ENCODE peak calls at places on chromosomes 6 and 20, in seven cellular contexts. Q, O, T, N, M, L and G are unnamed samples.

GRCh38 chr6:118542184-118542952 is 5.7 kb upstream of the PLN start:
- DNase-seq in M (no peak), N (no peak), O (no peak), Q (no peak), L (no peak), T (peak), G (no peak)

GRCh38 chr6:169864148-169865030 is 113.0 kb downstream of the ERMARD start:
- DNase-seq in N (no peak), L (no peak), O (peak), Q (peak), T (no peak), M (peak), G (no peak)

GRCh38 chr6:3427740-3428085 is 29.1 kb downstream of the SLC22A23 start:
- DNase-seq in Q (peak), O (peak), T (no peak), N (no peak), L (no peak), M (peak), G (no peak)

GRCh38 chr6:88891135-88891845 is 72.1 kb downstream of the RNGTT start:
- DNase-seq in O (no peak), N (no peak), Q (no peak), T (no peak), L (no peak), M (no peak), G (no peak)

GRCh38 chr20:23626040-23626620 is 11.6 kb downstream of the CST3 start:
- DNase-seq in O (peak), Q (no peak), N (no peak), L (no peak), M (peak), T (no peak), G (no peak)

GRCh38 chr20:40897177-40897700 is 131.4 kb upstream of the TOP1 start:
- DNase-seq in Q (no peak), L (no peak), T (peak), M (no peak), N (no peak), O (no peak), G (no peak)

GRCh38 chr20:23118144-23118543 is 32.0 kb upstream of the CD93 start:
- DNase-seq in L (no peak), Q (no peak), M (no peak), T (no peak), O (no peak), N (no peak), G (no peak)

GRCh38 chr20:48184229-48184628 is 398.9 kb upstream of the SULF2 start:
- DNase-seq in M (no peak), T (no peak), N (no peak), Q (no peak), O (no peak), L (no peak), G (no peak)

GRCh38 chr6:63759605-63760004 is 124.0 kb downstream of the PHF3 start:
- DNase-seq in O (no peak), T (no peak), N (no peak), M (no peak), L (no peak), Q (no peak), G (no peak)

GRCh38 chr6:96787846-96788580 is 49.3 kb downstream of the GPR63 start:
- DNase-seq in L (no peak), Q (no peak), N (no peak), T (no peak), M (no peak), O (no peak), G (no peak)

GRCh38 chr20:7038029-7038428 is 270.5 kb downstream of the BMP2 start:
- DNase-seq in L (no peak), M (no peak), Q (no peak), T (no peak), N (no peak), O (no peak), G (peak)

GRCh38 chr20:1212607-1213396 is 9.5 kb downstream of the C20orf202 start:
- DNase-seq in T (peak), M (peak), Q (peak), O (peak), L (peak), N (peak), G (peak)

GRCh38 chr6:41954668-41955067 is 13.1 kb upstream of the CCND3 start:
- DNase-seq in O (no peak), N (no peak), T (no peak), L (no peak), M (no peak), Q (no peak), G (no peak)

GRCh38 chr6:148968636-148969270 is 221.9 kb downstream of the UST start:
- DNase-seq in T (no peak), O (no peak), L (no peak), M (no peak), N (no peak), Q (no peak), G (no peak)

GRCh38 chr6:110596354-110596753 is 119.9 kb upstream of the SLC22A16 start:
- DNase-seq in O (no peak), T (no peak), M (peak), L (no peak), Q (no peak), N (no peak), G (no peak)

GRCh38 chr20:61184194-61184593 is 67.9 kb upstream of the CDH4 start:
- DNase-seq in O (no peak), N (no peak), T (no peak), L (no peak), M (no peak), Q (no peak), G (no peak)

GRCh38 chr6:106688177-106688951 is 59.0 kb downstream of the QRSL1 start:
- DNase-seq in N (no peak), M (no peak), Q (peak), O (no peak), T (no peak), L (no peak), G (no peak)

GRCh38 chr20:11193241-11193640 is 519.4 kb upstream of the JAG1 start:
- DNase-seq in M (no peak), O (no peak), Q (no peak), L (no peak), N (no peak), T (peak), G (no peak)

GRCh38 chr6:34243901-34244884 is 4.6 kb downstream of the SMIM29 start:
- DNase-seq in O (peak), T (peak), Q (peak), L (no peak), N (peak), M (peak), G (peak)

GRCh38 chr6:144809120-144809519 is 524.0 kb downstream of the UTRN start:
- DNase-seq in T (no peak), M (no peak), Q (no peak), O (no peak), L (no peak), N (no peak), G (no peak)

GRCh38 chr6:27297484-27297856 is 14.6 kb downstream of the POM121L2 start:
- DNase-seq in M (no peak), N (no peak), L (no peak), O (no peak), Q (no peak), T (no peak), G (no peak)
- H3K4me3 ChIP-seq in M (no peak), N (no peak), L (no peak), O (no peak), Q (no peak), T (no peak), G (peak)

DNA sequence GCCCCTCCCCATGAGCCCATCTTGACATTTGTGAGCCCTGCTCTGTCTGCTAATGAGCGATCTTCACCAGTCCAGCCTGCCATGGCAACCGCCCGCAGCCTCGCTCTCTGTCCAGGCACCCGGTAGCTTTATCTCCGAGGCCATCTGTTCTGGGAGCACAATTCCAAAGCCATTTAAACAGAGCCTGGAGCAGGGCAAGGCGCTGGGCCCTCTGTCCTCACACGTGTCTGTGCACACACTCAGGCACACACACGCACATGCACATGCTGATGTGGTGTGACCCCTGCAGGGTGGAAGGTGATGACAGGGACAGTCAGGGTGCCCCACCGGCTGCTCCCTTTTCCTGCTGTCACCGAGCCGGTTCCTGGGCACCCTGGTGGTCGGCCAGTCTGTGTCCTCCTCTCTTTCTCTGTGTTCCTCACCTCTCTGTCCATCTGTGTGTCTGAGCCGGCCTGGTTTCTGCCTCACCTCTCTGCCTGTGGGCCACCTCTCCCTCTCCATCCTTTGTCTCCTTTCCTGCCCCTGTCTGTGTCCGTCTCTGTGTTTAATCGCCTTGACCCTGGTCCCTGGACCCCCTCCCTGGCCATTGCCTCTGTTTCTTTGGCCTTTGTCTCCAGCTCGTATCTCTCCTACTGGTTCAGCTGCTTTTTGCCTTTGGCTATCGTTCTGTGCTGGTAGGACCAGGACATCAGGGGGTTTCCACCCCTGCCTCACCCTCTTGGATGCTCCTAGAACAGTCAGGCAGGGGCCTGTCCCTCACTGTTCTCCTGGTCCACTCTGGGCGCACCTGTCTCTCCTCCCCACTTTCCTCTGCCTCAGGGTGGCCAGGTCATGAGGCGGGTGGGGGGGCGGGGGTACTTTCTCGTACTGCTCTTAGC is 8.8 kb upstream of the MYT1 start:
- DNase-seq in M (no peak), Q (no peak), N (peak), L (no peak), T (no peak), O (no peak), G (no peak)
- TF ChIP-seq CTCF in M (no peak), Q (no peak), N (no peak), L (no peak), T (no peak), O (no peak), G (no peak)

GRCh38 chr6:28634406-28634757 is 108.7 kb downstream of the GPX5 start:
- DNase-seq in O (no peak), T (no peak), M (no peak), L (no peak), Q (no peak), N (no peak), G (no peak)

GRCh38 chr6:28633445-28634215 is 107.9 kb downstream of the GPX5 start:
- DNase-seq in M (no peak), O (no peak), L (no peak), T (no peak), Q (no peak), N (no peak), G (no peak)

GRCh38 chr6:28635547-28636158 is 110.0 kb downstream of the GPX5 start:
- DNase-seq in M (no peak), Q (peak), L (no peak), O (no peak), T (no peak), N (no peak), G (no peak)

GRCh38 chr6:28632326-28632851 is 106.7 kb downstream of the GPX5 start:
- DNase-seq in L (no peak), T (no peak), N (no peak), Q (no peak), O (no peak), M (no peak), G (no peak)

GRCh38 chr6:28634758-28635546 is 109.3 kb downstream of the GPX5 start:
- DNase-seq in T (no peak), M (no peak), O (no peak), Q (peak), N (no peak), L (no peak), G (no peak)
- H3K4me3 ChIP-seq in T (peak), M (peak), O (peak), Q (peak), N (peak), L (no peak), G (peak)

GRCh38 chr6:11325431-11325830 is 93.0 kb upstream of the NEDD9 start:
- DNase-seq in Q (no peak), M (no peak), T (no peak), N (no peak), O (no peak), L (no peak), G (no peak)
- TF ChIP-seq CTCF in Q (no peak), M (no peak), T (no peak), N (no peak), O (no peak), L (no peak), G (no peak)

GRCh38 chr6:165060636-165061190 is 248.7 kb downstream of the C6orf118 start:
- DNase-seq in N (no peak), L (no peak), O (no peak), T (peak), M (no peak), Q (no peak), G (no peak)

GRCh38 chr6:165052561-165053500 is 256.6 kb downstream of the C6orf118 start:
- DNase-seq in M (no peak), O (no peak), N (no peak), L (no peak), T (no peak), Q (no peak), G (no peak)

GRCh38 chr6:165055231-165055630 is 254.2 kb downstream of the C6orf118 start:
- DNase-seq in L (no peak), M (no peak), T (no peak), Q (no peak), N (no peak), O (no peak), G (no peak)

GRCh38 chr6:165059032-165059431 is 250.4 kb downstream of the C6orf118 start:
- DNase-seq in O (no peak), N (no peak), Q (no peak), T (no peak), L (no peak), M (no peak), G (peak)

GRCh38 chr6:165056292-165056691 is 253.1 kb downstream of the C6orf118 start:
- DNase-seq in N (no peak), M (no peak), Q (no peak), O (no peak), T (no peak), L (no peak), G (no peak)
- H3K4me3 ChIP-seq in N (no peak), M (no peak), Q (no peak), O (no peak), T (no peak), L (no peak), G (no peak)

DNA sequence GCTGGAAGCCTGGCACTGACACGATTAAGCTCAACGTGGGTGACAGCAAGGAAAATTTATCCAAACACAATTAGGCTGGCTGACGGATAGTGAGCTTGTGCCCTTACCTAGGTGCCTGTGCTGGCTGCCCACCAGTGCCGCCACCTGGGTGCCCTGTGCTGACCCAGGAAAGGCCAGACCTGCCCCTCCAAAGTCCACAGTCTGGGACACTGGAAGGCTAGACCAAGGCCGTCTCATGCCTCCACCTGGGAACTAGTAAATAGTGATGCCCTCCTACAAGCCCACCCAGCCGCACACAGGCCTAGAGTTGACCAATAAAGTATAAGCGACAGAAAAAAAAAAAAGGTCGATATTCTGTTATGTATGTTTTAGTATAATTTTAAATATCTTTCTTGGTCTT is 142.6 kb upstream of the MCHR2 start:
- DNase-seq in N (no peak), L (no peak), Q (no peak), M (no peak), T (no peak), O (no peak), G (no peak)
- TF ChIP-seq CTCF in N (no peak), L (no peak), Q (no peak), M (no peak), T (no peak), O (no peak), G (no peak)

GRCh38 chr6:159254186-159254585 is 85.0 kb downstream of the FNDC1 start:
- DNase-seq in O (no peak), L (no peak), M (no peak), Q (no peak), T (peak), N (no peak), G (no peak)

GRCh38 chr6:159250633-159251032 is 81.4 kb downstream of the FNDC1 start:
- DNase-seq in O (no peak), T (no peak), L (no peak), Q (no peak), N (no peak), M (no peak), G (no peak)

GRCh38 chr6:159256128-159256527 is 86.9 kb downstream of the FNDC1 start:
- DNase-seq in M (no peak), O (no peak), T (no peak), L (no peak), N (no peak), Q (no peak), G (no peak)

GRCh38 chr6:159255434-159255951 is 86.3 kb downstream of the FNDC1 start:
- DNase-seq in Q (no peak), M (no peak), T (no peak), O (no peak), N (no peak), L (no peak), G (no peak)

DNA sequence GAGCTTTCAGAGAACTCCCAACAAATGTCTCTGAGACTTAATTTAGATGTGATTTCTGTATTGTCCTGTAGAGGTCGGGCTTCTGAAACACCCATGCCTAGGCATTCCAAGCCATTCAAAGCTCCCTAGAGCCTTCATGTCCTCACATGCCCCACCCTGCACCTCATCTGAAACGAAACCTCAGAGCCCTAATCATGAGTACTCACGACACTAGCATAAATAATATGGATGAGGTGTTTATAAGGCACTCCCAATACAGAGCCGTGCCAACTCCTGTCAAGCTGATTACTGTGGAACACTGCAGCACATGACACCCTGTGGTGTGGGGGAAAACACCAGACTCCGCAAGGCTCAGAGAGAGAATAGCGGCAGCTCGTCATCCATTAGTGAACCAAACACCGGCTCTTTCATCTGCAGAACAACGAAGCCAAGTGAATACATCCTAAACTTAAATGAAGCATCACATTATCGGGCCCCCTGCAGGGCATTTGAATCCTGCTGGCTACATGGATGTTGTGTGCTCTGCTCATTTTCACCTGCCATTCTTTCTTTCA is 83.8 kb downstream of the FNDC1 start:
- DNase-seq in N (no peak), M (no peak), O (no peak), Q (peak), L (no peak), T (no peak), G (peak)
- H3K4me3 ChIP-seq in N (no peak), M (no peak), O (no peak), Q (no peak), L (no peak), T (no peak), G (peak)

DNA sequence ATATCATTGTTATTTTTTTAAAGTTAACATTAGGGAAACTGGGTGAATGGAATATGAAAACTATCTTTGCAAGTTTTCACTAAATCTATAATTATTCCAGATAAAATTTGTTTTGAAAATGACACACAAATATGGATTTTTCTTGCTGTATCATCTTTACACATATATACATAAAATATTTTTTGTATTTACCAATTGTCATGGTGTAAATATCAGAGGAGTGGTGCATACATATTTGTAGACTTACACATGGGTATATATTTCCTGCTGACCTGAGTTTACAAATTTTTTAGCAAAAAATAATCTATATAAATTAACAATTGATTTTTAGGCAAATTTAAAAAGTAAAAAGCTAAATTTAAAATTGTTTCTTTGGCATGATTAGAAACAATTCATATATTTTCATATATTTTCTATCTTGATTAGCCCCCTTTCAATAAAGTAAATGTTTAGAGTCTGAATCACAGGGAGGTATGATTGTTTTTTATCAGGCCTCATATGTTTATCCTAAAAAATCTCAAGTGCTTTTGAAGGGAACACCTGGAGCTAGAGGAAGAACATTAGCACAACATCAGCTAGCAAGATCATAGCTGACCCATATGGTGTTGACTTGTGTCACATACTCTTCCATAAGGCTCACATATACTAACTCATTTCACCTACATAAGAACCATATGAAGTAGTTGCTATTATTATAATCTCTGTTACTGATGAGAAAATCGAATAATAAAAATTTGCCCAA is 671.8 kb upstream of the GJE1 start:
- DNase-seq in L (no peak), O (no peak), N (no peak), T (no peak), M (no peak), Q (no peak), G (no peak)
- TF ChIP-seq CTCF in L (no peak), O (no peak), N (no peak), T (no peak), M (no peak), Q (no peak), G (no peak)

GRCh38 chr20:24971702-24972101 is 20.8 kb downstream of the APMAP start:
- DNase-seq in N (no peak), Q (no peak), M (no peak), O (no peak), T (no peak), L (no peak), G (no peak)
- H3K4me3 ChIP-seq in N (no peak), Q (no peak), M (no peak), O (no peak), T (no peak), L (no peak), G (no peak)